ENCODE peak calls at places on chromosomes 16 and 17, in six cellular contexts. One of them, this sample, is unnamed.

GRCh38 chr16:54152362-54153239 is 134.0 kb downstream of the IRX3 start:
- DNase-seq in AG10803: no peak
- DNase-seq in RCC 7860: no peak
- DNase-seq in Kasumi-1: no peak
- DNase-seq in stimulated activated CD4-positive, alpha-beta T cell treated with anti-CD3 and anti-CD28 coated beads, Interleukin-1b, Interleukin-23, amount 100 ng/mL, for 24 hours: no peak
- DNase-seq in mammary epithelial cell: no peak
- DNase-seq in this sample: no peak

GRCh38 chr16:28301620-28302019 is 9.3 kb downstream of the SBK1 start:
- DNase-seq in AG10803: no peak
- DNase-seq in stimulated activated CD4-positive, alpha-beta T cell treated with anti-CD3 and anti-CD28 coated beads, Interleukin-1b, Interleukin-23, amount 100 ng/mL, for 24 hours: no peak
- DNase-seq in Kasumi-1: no peak
- DNase-seq in mammary epithelial cell: no peak
- DNase-seq in RCC 7860: no peak
- DNase-seq in this sample: no peak

GRCh38 chr16:47013910-47014309 is 40.4 kb upstream of the DNAJA2 start:
- DNase-seq in mammary epithelial cell: no peak
- DNase-seq in stimulated activated CD4-positive, alpha-beta T cell treated with anti-CD3 and anti-CD28 coated beads, Interleukin-1b, Interleukin-23, amount 100 ng/mL, for 24 hours: no peak
- DNase-seq in RCC 7860: no peak
- DNase-seq in Kasumi-1: no peak
- DNase-seq in AG10803: no peak
- DNase-seq in this sample: no peak

GRCh38 chr17:16258916-16259315 is 41.9 kb downstream of the PIGL start:
- DNase-seq in stimulated activated CD4-positive, alpha-beta T cell treated with anti-CD3 and anti-CD28 coated beads, Interleukin-1b, Interleukin-23, amount 100 ng/mL, for 24 hours: no peak
- DNase-seq in Kasumi-1: no peak
- DNase-seq in AG10803: peak
- DNase-seq in RCC 7860: no peak
- DNase-seq in mammary epithelial cell: no peak
- DNase-seq in this sample: no peak

GRCh38 chr17:29363716-29364115 is 26.4 kb upstream of the TAOK1 start:
- DNase-seq in AG10803: no peak
- DNase-seq in stimulated activated CD4-positive, alpha-beta T cell treated with anti-CD3 and anti-CD28 coated beads, Interleukin-1b, Interleukin-23, amount 100 ng/mL, for 24 hours: no peak
- DNase-seq in Kasumi-1: no peak
- DNase-seq in mammary epithelial cell: peak
- DNase-seq in RCC 7860: no peak
- DNase-seq in this sample: no peak

GRCh38 chr17:3754066-3754457 is 30.4 kb downstream of the HASPIN start:
- DNase-seq in AG10803: no peak
- DNase-seq in mammary epithelial cell: no peak
- DNase-seq in stimulated activated CD4-positive, alpha-beta T cell treated with anti-CD3 and anti-CD28 coated beads, Interleukin-1b, Interleukin-23, amount 100 ng/mL, for 24 hours: no peak
- DNase-seq in Kasumi-1: no peak
- DNase-seq in RCC 7860: no peak
- DNase-seq in this sample: no peak

GRCh38 chr17:4433515-4434031 is at the start of gene SPNS3:
- DNase-seq in AG10803: no peak
- DNase-seq in stimulated activated CD4-positive, alpha-beta T cell treated with anti-CD3 and anti-CD28 coated beads, Interleukin-1b, Interleukin-23, amount 100 ng/mL, for 24 hours: no peak
- DNase-seq in RCC 7860: no peak
- DNase-seq in Kasumi-1: peak
- DNase-seq in mammary epithelial cell: no peak
- DNase-seq in this sample: no peak

GRCh38 chr17:77959216-77959925 is 868 bp downstream of the TNRC6C start:
- DNase-seq in AG10803: no peak
- DNase-seq in stimulated activated CD4-positive, alpha-beta T cell treated with anti-CD3 and anti-CD28 coated beads, Interleukin-1b, Interleukin-23, amount 100 ng/mL, for 24 hours: no peak
- DNase-seq in Kasumi-1: no peak
- DNase-seq in RCC 7860: no peak
- DNase-seq in mammary epithelial cell: peak
- DNase-seq in this sample: peak

GRCh38 chr16:28218109-28218508 is 6.3 kb upstream of the XPO6 start:
- DNase-seq in AG10803: peak
- DNase-seq in stimulated activated CD4-positive, alpha-beta T cell treated with anti-CD3 and anti-CD28 coated beads, Interleukin-1b, Interleukin-23, amount 100 ng/mL, for 24 hours: peak
- DNase-seq in RCC 7860: peak
- DNase-seq in Kasumi-1: peak
- DNase-seq in mammary epithelial cell: peak
- DNase-seq in this sample: peak

GRCh38 chr17:77189148-77189547 is 48.4 kb downstream of the SEC14L1 start:
- DNase-seq in AG10803: no peak
- DNase-seq in stimulated activated CD4-positive, alpha-beta T cell treated with anti-CD3 and anti-CD28 coated beads, Interleukin-1b, Interleukin-23, amount 100 ng/mL, for 24 hours: no peak
- DNase-seq in Kasumi-1: no peak
- DNase-seq in RCC 7860: no peak
- DNase-seq in mammary epithelial cell: no peak
- DNase-seq in this sample: no peak

GRCh38 chr16:82735696-82736095 is 108.9 kb downstream of the CDH13 start:
- DNase-seq in mammary epithelial cell: no peak
- DNase-seq in AG10803: peak
- DNase-seq in RCC 7860: no peak
- DNase-seq in stimulated activated CD4-positive, alpha-beta T cell treated with anti-CD3 and anti-CD28 coated beads, Interleukin-1b, Interleukin-23, amount 100 ng/mL, for 24 hours: no peak
- DNase-seq in Kasumi-1: no peak
- DNase-seq in this sample: no peak

GRCh38 chr17:80512233-80512632 is 32.4 kb upstream of the RPTOR start:
- DNase-seq in Kasumi-1: no peak
- DNase-seq in RCC 7860: peak
- DNase-seq in stimulated activated CD4-positive, alpha-beta T cell treated with anti-CD3 and anti-CD28 coated beads, Interleukin-1b, Interleukin-23, amount 100 ng/mL, for 24 hours: no peak
- DNase-seq in mammary epithelial cell: no peak
- DNase-seq in AG10803: peak
- DNase-seq in this sample: no peak

GRCh38 chr17:382644-383533 is 30.3 kb upstream of the RPH3AL start:
- DNase-seq in Kasumi-1: no peak
- DNase-seq in stimulated activated CD4-positive, alpha-beta T cell treated with anti-CD3 and anti-CD28 coated beads, Interleukin-1b, Interleukin-23, amount 100 ng/mL, for 24 hours: no peak
- DNase-seq in RCC 7860: peak
- DNase-seq in AG10803: peak
- DNase-seq in mammary epithelial cell: no peak
- DNase-seq in this sample: peak

GRCh38 chr16:88619859-88620655 is 18.3 kb upstream of the IL17C start:
- DNase-seq in Kasumi-1: no peak
- DNase-seq in RCC 7860: no peak
- DNase-seq in stimulated activated CD4-positive, alpha-beta T cell treated with anti-CD3 and anti-CD28 coated beads, Interleukin-1b, Interleukin-23, amount 100 ng/mL, for 24 hours: no peak
- DNase-seq in mammary epithelial cell: no peak
- DNase-seq in AG10803: no peak
- DNase-seq in this sample: no peak

GRCh38 chr17:39352511-39352910 is 48.9 kb downstream of the FBXL20 start:
- DNase-seq in AG10803: no peak
- DNase-seq in mammary epithelial cell: no peak
- DNase-seq in Kasumi-1: peak
- DNase-seq in RCC 7860: no peak
- DNase-seq in stimulated activated CD4-positive, alpha-beta T cell treated with anti-CD3 and anti-CD28 coated beads, Interleukin-1b, Interleukin-23, amount 100 ng/mL, for 24 hours: no peak
- DNase-seq in this sample: no peak

GRCh38 chr16:1420111-1420539 is 422 bp downstream of the UQCC4 start:
- DNase-seq in mammary epithelial cell: no peak
- DNase-seq in RCC 7860: no peak
- DNase-seq in stimulated activated CD4-positive, alpha-beta T cell treated with anti-CD3 and anti-CD28 coated beads, Interleukin-1b, Interleukin-23, amount 100 ng/mL, for 24 hours: no peak
- DNase-seq in AG10803: no peak
- DNase-seq in Kasumi-1: no peak
- DNase-seq in this sample: no peak

GRCh38 chr16:83037102-83037501 is 410.3 kb downstream of the CDH13 start:
- DNase-seq in Kasumi-1: no peak
- DNase-seq in AG10803: no peak
- DNase-seq in mammary epithelial cell: no peak
- DNase-seq in RCC 7860: no peak
- DNase-seq in stimulated activated CD4-positive, alpha-beta T cell treated with anti-CD3 and anti-CD28 coated beads, Interleukin-1b, Interleukin-23, amount 100 ng/mL, for 24 hours: no peak
- DNase-seq in this sample: no peak

GRCh38 chr16:22198547-22199293 is 7.4 kb upstream of the EEF2K start:
- DNase-seq in Kasumi-1: no peak
- DNase-seq in RCC 7860: peak
- DNase-seq in AG10803: peak
- DNase-seq in mammary epithelial cell: no peak
- DNase-seq in stimulated activated CD4-positive, alpha-beta T cell treated with anti-CD3 and anti-CD28 coated beads, Interleukin-1b, Interleukin-23, amount 100 ng/mL, for 24 hours: no peak
- DNase-seq in this sample: no peak

GRCh38 chr17:78180083-78180482 is 6.8 kb downstream of the TK1 start:
- DNase-seq in AG10803: no peak
- DNase-seq in Kasumi-1: no peak
- DNase-seq in RCC 7860: no peak
- DNase-seq in mammary epithelial cell: no peak
- DNase-seq in stimulated activated CD4-positive, alpha-beta T cell treated with anti-CD3 and anti-CD28 coated beads, Interleukin-1b, Interleukin-23, amount 100 ng/mL, for 24 hours: no peak
- DNase-seq in this sample: no peak

GRCh38 chr17:78583091-78583490 is 5.9 kb upstream of the DNAH17 start:
- DNase-seq in RCC 7860: no peak
- DNase-seq in Kasumi-1: peak
- DNase-seq in mammary epithelial cell: no peak
- DNase-seq in stimulated activated CD4-positive, alpha-beta T cell treated with anti-CD3 and anti-CD28 coated beads, Interleukin-1b, Interleukin-23, amount 100 ng/mL, for 24 hours: no peak
- DNase-seq in AG10803: no peak
- DNase-seq in this sample: no peak

GRCh38 chr16:10314811-10315210 is 71.0 kb upstream of the ATF7IP2 start:
- DNase-seq in mammary epithelial cell: peak
- DNase-seq in Kasumi-1: peak
- DNase-seq in RCC 7860: peak
- DNase-seq in stimulated activated CD4-positive, alpha-beta T cell treated with anti-CD3 and anti-CD28 coated beads, Interleukin-1b, Interleukin-23, amount 100 ng/mL, for 24 hours: no peak
- DNase-seq in AG10803: peak
- DNase-seq in this sample: no peak

GRCh38 chr17:76601042-76601441 is 15.4 kb upstream of the ST6GALNAC2 start:
- DNase-seq in RCC 7860: no peak
- DNase-seq in AG10803: no peak
- DNase-seq in stimulated activated CD4-positive, alpha-beta T cell treated with anti-CD3 and anti-CD28 coated beads, Interleukin-1b, Interleukin-23, amount 100 ng/mL, for 24 hours: no peak
- DNase-seq in mammary epithelial cell: no peak
- DNase-seq in Kasumi-1: no peak
- DNase-seq in this sample: no peak

GRCh38 chr17:32621612-32622312 is 135.0 kb downstream of the CDK5R1 start:
- DNase-seq in AG10803: peak
- DNase-seq in mammary epithelial cell: peak
- DNase-seq in Kasumi-1: no peak
- DNase-seq in RCC 7860: no peak
- DNase-seq in stimulated activated CD4-positive, alpha-beta T cell treated with anti-CD3 and anti-CD28 coated beads, Interleukin-1b, Interleukin-23, amount 100 ng/mL, for 24 hours: no peak
- DNase-seq in this sample: peak

GRCh38 chr17:59287887-59288286 is 43.6 kb upstream of the YPEL2 start:
- DNase-seq in stimulated activated CD4-positive, alpha-beta T cell treated with anti-CD3 and anti-CD28 coated beads, Interleukin-1b, Interleukin-23, amount 100 ng/mL, for 24 hours: no peak
- DNase-seq in Kasumi-1: no peak
- DNase-seq in mammary epithelial cell: no peak
- DNase-seq in AG10803: no peak
- DNase-seq in RCC 7860: no peak
- DNase-seq in this sample: no peak

This sample was measured in HAP-1.